ENCODE peak calls at places on chromosome 16, in seven cellular contexts. W is H1, N is A549, J is SK-N-SH, G is HCT116, P is WTC11, U is K562. T is an unnamed sample.

GRCh38 chr16:85376292-85377095 is 236.6 kb upstream of the GSE1 start:
- DNase-seq in W (no peak), N (no peak), J (peak; percentile 67), G (no peak), P (no peak), U (no peak), T (no peak)

GRCh38 chr16:66357523-66357928 is 9.0 kb upstream of the CDH5 start:
- DNase-seq in W (peak; percentile 27), N (peak; percentile 84), J (peak; percentile 76), G (peak; percentile 72), P (peak; percentile 47), U (peak; percentile 60), T (peak; percentile 67)

GRCh38 chr16:23155445-23156049 is 6.3 kb upstream of the USP31 start:
- DNase-seq in W (no peak), N (peak; percentile 41), J (no peak), G (peak; percentile 21), P (peak; percentile 26), U (no peak), T (peak; percentile 36)

GRCh38 chr16:17404903-17405691 is 65.7 kb downstream of the XYLT1 start:
- DNase-seq in W (no peak), N (no peak), J (peak; percentile 21), G (no peak), P (no peak), U (no peak), T (peak; percentile 71)

GRCh38 chr16:64428463-64428862 is 693.4 kb downstream of the CDH11 start:
- DNase-seq in W (no peak), N (no peak), J (peak; percentile 6), G (no peak), P (no peak), U (no peak), T (no peak)

GRCh38 chr16:89185062-89185751 is 13.7 kb downstream of the CDH15 start:
- DNase-seq in W (no peak), N (no peak), J (no peak), G (no peak), P (no peak), U (no peak), T (peak; percentile 45)

GRCh38 chr16:46736695-46737094 is 11.4 kb downstream of the MYLK3 start:
- DNase-seq in W (no peak), N (no peak), J (no peak), G (no peak), P (no peak), U (no peak), T (no peak)

GRCh38 chr16:89801800-89802199 is 14.6 kb downstream of the FANCA start:
- DNase-seq in W (no peak), N (no peak), J (peak; percentile 55), G (no peak), P (no peak), U (no peak), T (no peak)

DNA sequence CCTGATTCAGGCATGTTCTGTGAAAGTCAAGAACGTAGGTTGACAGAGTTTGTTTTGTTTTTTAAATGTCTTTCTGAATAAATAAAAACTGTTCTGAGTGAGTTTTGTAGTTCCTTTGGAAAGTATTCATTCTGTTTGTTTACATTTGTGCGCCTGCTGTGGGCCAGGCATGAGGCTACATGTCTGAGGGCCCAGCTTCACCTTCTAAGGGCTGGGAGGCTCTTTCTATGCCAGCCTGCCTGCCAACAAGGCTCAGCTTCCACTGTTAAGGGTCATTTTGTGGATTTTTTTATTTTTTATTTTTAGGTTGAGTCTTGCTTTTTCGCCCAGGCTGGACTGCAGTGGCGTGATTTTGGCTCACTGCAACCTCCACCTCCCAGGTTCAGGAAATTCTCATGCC is 6.1 kb downstream of the WWOX start:
- DNase-seq in W (no peak), N (no peak), J (no peak), G (no peak), P (no peak), U (no peak), T (no peak)
- TF ChIP-seq MAX in W (no peak), N (no peak), J (no peak), G (no peak), P (no peak), U (no peak), T (no peak)

GRCh38 chr16:68800257-68800875 is 43.0 kb upstream of the TANGO6 start:
- DNase-seq in W (peak; percentile 60), N (peak; percentile 77), J (peak; percentile 71), G (peak; percentile 62), P (peak; percentile 79), U (peak; percentile 67), T (peak; percentile 76)
- TF ChIP-seq MAX in W (no peak), N (no peak), J (no peak), G (no peak), P (no peak), U (no peak), T (peak; percentile 18)

DNA sequence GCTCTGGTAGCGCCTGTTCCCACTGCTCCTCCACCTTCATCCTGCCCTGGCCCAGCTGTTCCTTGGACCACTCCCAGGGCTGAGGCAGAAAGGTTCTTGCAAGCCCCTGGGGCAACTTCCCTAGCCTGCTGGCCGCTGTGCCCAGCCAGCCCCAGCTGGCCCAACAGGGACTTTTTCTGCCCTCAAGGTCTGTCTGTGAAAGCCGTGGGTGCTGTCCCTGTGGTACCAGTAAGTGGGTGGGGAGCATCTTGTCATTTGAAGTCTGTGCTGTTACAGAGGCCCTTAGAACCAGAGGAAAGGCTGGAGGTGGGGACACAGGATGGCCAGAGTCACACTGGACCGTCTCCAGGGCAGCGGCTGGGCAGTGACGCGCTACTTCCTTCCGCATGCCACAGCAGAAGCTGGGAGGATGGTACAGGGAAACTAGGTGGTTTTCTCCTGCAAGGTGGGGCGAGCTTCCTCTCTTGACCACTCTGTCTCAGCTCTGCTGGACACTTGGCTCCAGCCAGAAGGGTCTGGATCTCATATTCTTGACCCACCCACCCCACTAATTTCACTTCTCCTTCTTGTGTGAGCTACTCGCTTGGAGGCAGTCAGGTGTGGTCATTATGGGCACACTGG is 87.8 kb downstream of the PLCG2 start:
- DNase-seq in W (no peak), N (no peak), J (no peak), G (no peak), P (no peak), U (no peak), T (no peak)
- TF ChIP-seq MAX in W (no peak), N (no peak), J (no peak), G (no peak), P (no peak), U (no peak), T (no peak)

DNA sequence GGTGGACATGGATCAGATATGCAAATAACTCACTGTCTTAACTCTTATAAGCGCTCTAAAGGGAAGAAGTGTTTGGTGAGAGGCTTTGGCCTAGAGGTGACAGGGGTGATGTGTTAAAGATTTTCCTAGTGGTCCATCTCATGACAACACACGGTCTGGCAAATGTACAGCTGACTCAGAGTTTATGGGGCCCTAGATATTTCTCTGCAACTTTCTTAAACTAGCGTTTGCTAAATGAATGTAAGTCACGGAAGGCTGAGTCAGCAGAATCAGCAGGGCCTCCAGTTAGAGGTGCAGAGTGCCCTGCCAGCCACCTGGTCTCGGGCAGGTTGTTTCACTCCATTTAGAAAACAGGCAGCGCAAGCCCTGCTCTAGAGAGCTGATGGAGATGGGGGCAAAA is 40.1 kb downstream of the CLEC16A start:
- DNase-seq in W (no peak), N (no peak), J (no peak), G (no peak), P (no peak), U (no peak), T (no peak)
- TF ChIP-seq MAX in W (no peak), N (no peak), J (no peak), G (no peak), P (no peak), U (no peak), T (no peak)

DNA sequence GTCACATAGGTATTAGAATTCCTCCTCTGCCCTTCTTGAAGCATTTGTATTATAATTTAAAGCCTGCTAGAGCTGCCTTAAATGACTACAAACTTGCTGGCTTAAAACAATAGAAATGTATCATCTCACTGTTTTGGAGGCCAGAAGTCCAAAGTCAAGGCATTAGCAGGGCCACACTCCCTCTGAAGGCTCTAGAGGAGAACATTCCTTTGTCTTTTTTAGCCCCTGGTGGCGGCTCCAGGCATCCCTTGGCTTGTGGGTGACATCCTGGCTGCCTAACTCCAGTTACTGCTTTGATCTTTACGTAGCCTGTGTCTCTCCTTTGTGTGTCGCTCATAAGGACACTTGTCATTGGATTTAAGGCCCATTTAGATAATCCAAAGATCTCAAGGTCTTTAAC is 186.6 kb upstream of the SALL1 start:
- DNase-seq in W (no peak), N (no peak), J (no peak), G (no peak), P (peak; percentile 40), U (no peak), T (no peak)
- TF ChIP-seq MAX in W (no peak), N (no peak), J (no peak), G (no peak), P (no peak), U (no peak), T (no peak)

DNA sequence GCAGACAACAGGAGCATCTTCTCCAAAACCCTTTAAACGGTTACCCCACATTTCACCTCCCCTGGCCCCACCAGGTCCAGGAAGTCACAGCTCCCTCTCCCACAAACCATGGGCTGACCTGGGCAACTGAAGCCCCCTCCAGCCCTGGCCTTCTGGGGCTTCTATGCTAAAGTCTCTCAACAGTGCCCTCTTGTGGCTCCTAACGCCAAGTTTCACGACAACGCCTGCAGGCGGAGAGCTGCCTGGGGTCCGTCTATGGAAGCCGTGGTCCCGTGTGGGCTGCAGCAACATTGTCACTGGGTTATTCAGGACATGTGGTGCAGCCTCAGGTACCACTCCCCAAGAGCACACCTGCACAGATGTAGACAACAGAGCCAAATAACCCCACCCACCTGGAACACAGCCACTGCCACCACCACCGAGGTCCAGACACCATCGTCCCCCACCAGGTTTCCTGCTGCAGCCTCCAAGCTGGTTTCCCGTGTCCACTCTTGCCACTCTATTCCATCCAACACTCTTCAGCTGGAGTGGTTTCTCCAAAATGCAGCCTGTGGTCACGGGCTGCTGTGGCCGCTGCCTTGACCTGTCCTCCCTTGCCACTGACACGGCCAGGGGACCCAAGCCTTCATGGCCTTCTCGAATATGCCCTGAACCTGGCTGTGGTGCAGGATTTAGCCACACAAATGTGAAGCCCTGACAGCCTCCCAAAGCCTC is 19.1 kb downstream of the C16orf95 start:
- DNase-seq in W (no peak), N (no peak), J (peak; percentile 73), G (no peak), P (peak; percentile 82), U (peak; percentile 65), T (peak; percentile 53)
- TF ChIP-seq MAX in W (no peak), N (no peak), J (no peak), G (no peak), P (no peak), U (no peak), T (no peak)

DNA sequence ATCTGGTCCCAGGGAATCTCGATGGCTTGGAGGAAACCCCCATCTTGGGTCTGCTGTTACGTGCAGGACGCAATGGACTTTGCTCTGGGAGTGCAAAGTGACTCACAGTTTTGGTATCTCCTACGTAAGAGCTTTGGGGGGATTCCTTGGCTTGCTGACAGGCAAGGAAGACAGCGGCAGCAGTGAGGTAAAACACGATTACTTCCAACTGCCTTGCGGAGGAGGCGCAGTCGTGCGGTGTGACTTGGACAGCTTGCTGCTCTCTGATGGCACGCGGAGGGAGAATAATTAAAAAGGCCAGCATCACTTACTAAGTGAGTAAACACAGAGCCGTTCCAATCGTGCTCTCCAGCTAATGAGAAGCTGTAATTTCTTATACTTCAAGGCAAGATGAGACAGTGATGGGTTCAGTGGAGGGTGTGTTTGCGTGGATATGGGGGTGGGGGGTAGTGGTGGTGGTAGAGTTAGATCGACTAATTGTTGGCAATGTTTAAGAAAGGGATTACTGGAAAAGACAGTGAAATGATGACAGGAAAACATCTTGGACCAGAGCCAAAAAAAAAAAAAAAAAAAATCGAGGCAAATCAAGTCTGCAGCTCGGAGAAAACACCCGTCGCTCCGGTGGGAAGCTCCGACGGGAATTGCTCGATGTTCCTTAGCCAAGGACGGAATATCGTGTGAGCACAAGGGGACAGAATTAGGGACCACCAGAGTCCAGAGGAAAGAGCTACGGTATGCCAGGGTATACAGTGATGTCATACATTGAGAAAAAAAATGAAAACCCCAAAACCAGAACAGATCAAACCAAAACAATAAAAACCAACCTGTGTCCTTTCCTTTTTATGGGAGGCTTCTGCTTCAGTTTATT is 184.9 kb upstream of the ZFHX3 start:
- DNase-seq in W (peak; percentile 10), N (peak; percentile 92), J (peak; percentile 39), G (peak; percentile 36), P (no peak), U (no peak), T (no peak)
- TF ChIP-seq MAX in W (no peak), N (peak; percentile 36), J (peak; percentile 52), G (peak; percentile 27), P (no peak), U (no peak), T (no peak)

T was measured in NB4.